ENCODE peak calls at places on chromosomes 13 and 19, in eight cellular contexts. One of them, this sample, is unnamed.

GRCh38 chr13:76016799-76017198 is 380.7 kb downstream of the LMO7 start:
- DNase-seq in stomach: no peak
- DNase-seq in SK-N-SH: peak
- DNase-seq in transverse colon: peak
- DNase-seq in tibial nerve: no peak
- DNase-seq in GM12878: no peak
- DNase-seq in A549: no peak
- DNase-seq in sigmoid colon: no peak
- DNase-seq in this sample: no peak

GRCh38 chr19:49866933-49867782 is at the start of gene PNKP:
- DNase-seq in stomach: peak
- DNase-seq in SK-N-SH: peak
- DNase-seq in transverse colon: peak
- DNase-seq in tibial nerve: peak
- DNase-seq in GM12878: no peak
- DNase-seq in A549: peak
- DNase-seq in sigmoid colon: peak
- DNase-seq in this sample: peak

GRCh38 chr13:52599037-52599852 is 43.0 kb upstream of the HNRNPA1L2 start:
- DNase-seq in stomach: no peak
- DNase-seq in SK-N-SH: no peak
- DNase-seq in transverse colon: no peak
- DNase-seq in tibial nerve: no peak
- DNase-seq in GM12878: no peak
- DNase-seq in A549: no peak
- DNase-seq in sigmoid colon: no peak
- DNase-seq in this sample: no peak

GRCh38 chr13:87172166-87172825 is 498.9 kb upstream of the SLITRK5 start:
- DNase-seq in stomach: no peak
- DNase-seq in SK-N-SH: no peak
- DNase-seq in transverse colon: no peak
- DNase-seq in tibial nerve: no peak
- DNase-seq in GM12878: no peak
- DNase-seq in A549: no peak
- DNase-seq in sigmoid colon: no peak
- DNase-seq in this sample: no peak

GRCh38 chr19:46919324-46919723 is 58.5 kb downstream of the ARHGAP35 start:
- DNase-seq in stomach: no peak
- DNase-seq in SK-N-SH: no peak
- DNase-seq in transverse colon: no peak
- DNase-seq in tibial nerve: no peak
- DNase-seq in GM12878: no peak
- DNase-seq in A549: no peak
- DNase-seq in sigmoid colon: no peak
- DNase-seq in this sample: no peak

GRCh38 chr13:30371649-30372265 is 50.5 kb upstream of the UBE2L5 start:
- DNase-seq in stomach: peak
- DNase-seq in SK-N-SH: no peak
- DNase-seq in transverse colon: peak
- DNase-seq in tibial nerve: no peak
- DNase-seq in GM12878: peak
- DNase-seq in A549: no peak
- DNase-seq in sigmoid colon: no peak
- DNase-seq in this sample: no peak

GRCh38 chr13:30142502-30143211 is 164.7 kb downstream of the KATNAL1 start:
- DNase-seq in stomach: no peak
- DNase-seq in SK-N-SH: peak
- DNase-seq in transverse colon: peak
- DNase-seq in tibial nerve: no peak
- DNase-seq in GM12878: no peak
- DNase-seq in A549: peak
- DNase-seq in sigmoid colon: peak
- DNase-seq in this sample: peak

GRCh38 chr13:100508391-100508790 is 80.2 kb downstream of the GGACT start:
- DNase-seq in stomach: no peak
- DNase-seq in SK-N-SH: no peak
- DNase-seq in transverse colon: no peak
- DNase-seq in tibial nerve: no peak
- DNase-seq in GM12878: no peak
- DNase-seq in A549: no peak
- DNase-seq in sigmoid colon: no peak
- DNase-seq in this sample: no peak

GRCh38 chr13:35614666-35615065 is 138.2 kb upstream of the MAB21L1 start:
- DNase-seq in stomach: no peak
- DNase-seq in SK-N-SH: no peak
- DNase-seq in transverse colon: no peak
- DNase-seq in tibial nerve: no peak
- DNase-seq in GM12878: no peak
- DNase-seq in A549: no peak
- DNase-seq in sigmoid colon: no peak
- DNase-seq in this sample: no peak

GRCh38 chr13:95420501-95420900 is 119.2 kb upstream of the ABCC4 start:
- DNase-seq in stomach: no peak
- DNase-seq in SK-N-SH: no peak
- DNase-seq in transverse colon: no peak
- DNase-seq in tibial nerve: no peak
- DNase-seq in GM12878: no peak
- DNase-seq in A549: no peak
- DNase-seq in sigmoid colon: no peak
- DNase-seq in this sample: no peak

GRCh38 chr19:40216013-40216776 is 2.0 kb downstream of the TTC9B start:
- DNase-seq in stomach: no peak
- DNase-seq in SK-N-SH: no peak
- DNase-seq in transverse colon: no peak
- DNase-seq in tibial nerve: no peak
- DNase-seq in GM12878: no peak
- DNase-seq in A549: no peak
- DNase-seq in sigmoid colon: no peak
- DNase-seq in this sample: no peak

GRCh38 chr19:40214936-40215335 is 3.2 kb downstream of the TTC9B start:
- DNase-seq in stomach: no peak
- DNase-seq in SK-N-SH: no peak
- DNase-seq in transverse colon: no peak
- DNase-seq in tibial nerve: no peak
- DNase-seq in GM12878: no peak
- DNase-seq in A549: no peak
- DNase-seq in sigmoid colon: no peak
- DNase-seq in this sample: no peak

GRCh38 chr19:40216777-40217026 is 1.5 kb downstream of the TTC9B start:
- DNase-seq in stomach: no peak
- DNase-seq in SK-N-SH: no peak
- DNase-seq in transverse colon: no peak
- DNase-seq in tibial nerve: no peak
- DNase-seq in GM12878: no peak
- DNase-seq in A549: no peak
- DNase-seq in sigmoid colon: no peak
- DNase-seq in this sample: no peak

GRCh38 chr19:40217921-40218890 is at the start of gene TTC9B:
- DNase-seq in stomach: no peak
- DNase-seq in SK-N-SH: peak
- DNase-seq in transverse colon: no peak
- DNase-seq in tibial nerve: no peak
- DNase-seq in GM12878: no peak
- DNase-seq in A549: no peak
- DNase-seq in sigmoid colon: no peak
- DNase-seq in this sample: no peak

DNA sequence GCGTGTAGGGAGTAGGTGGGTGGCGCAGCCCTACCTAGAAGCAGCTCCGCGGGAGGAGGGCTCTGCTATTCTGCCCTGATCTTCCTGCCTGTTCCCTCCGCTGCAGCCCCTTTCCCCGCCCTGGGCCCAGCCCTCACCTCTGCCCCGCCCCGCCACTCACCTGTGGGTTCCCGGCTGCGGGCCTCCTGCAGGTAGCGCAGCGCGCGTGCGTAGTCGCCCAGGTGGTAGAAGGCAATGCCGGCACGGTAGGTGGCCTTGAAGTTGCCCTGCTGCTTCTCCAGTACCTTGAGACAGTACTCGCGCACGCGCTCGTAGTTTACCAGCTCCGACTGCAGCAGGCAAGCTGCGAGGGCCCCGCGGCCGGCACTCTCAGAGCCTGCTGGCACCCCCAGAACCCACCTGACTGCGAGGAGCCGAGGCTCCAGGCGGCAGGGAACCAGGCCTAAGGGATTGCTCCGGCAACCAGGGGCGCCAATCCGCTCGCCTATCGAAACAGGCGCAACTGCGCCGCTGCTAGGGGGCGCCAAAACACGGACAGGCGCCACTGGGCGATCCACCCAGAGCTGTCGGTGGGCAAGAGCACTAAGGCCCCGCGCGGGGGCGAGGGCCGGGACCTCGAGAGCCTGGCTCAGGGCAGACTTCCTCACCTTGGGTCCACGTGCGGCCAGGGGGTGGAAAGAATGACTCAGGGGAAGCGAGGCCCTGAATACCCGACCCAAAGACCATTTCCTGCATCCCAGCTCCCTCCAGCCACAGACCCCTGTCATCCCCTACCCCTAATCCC is 965 bp downstream of the TTC9B start:
- DNase-seq in stomach: peak
- DNase-seq in SK-N-SH: peak
- DNase-seq in transverse colon: peak
- DNase-seq in tibial nerve: no peak
- DNase-seq in GM12878: no peak
- DNase-seq in A549: peak
- DNase-seq in sigmoid colon: no peak
- DNase-seq in this sample: no peak
- TF ChIP-seq EP300 in stomach: no peak
- TF ChIP-seq EP300 in SK-N-SH: no peak
- TF ChIP-seq EP300 in transverse colon: no peak
- TF ChIP-seq EP300 in tibial nerve: no peak
- TF ChIP-seq EP300 in GM12878: no peak
- TF ChIP-seq EP300 in A549: no peak
- TF ChIP-seq EP300 in sigmoid colon: no peak
- TF ChIP-seq EP300 in this sample: no peak

GRCh38 chr13:112756081-112756480 is 66.2 kb downstream of the ATP11A start:
- DNase-seq in stomach: no peak
- DNase-seq in SK-N-SH: no peak
- DNase-seq in transverse colon: no peak
- DNase-seq in tibial nerve: no peak
- DNase-seq in GM12878: no peak
- DNase-seq in A549: no peak
- DNase-seq in sigmoid colon: peak
- DNase-seq in this sample: no peak

GRCh38 chr13:112756511-112756966 is 66.7 kb downstream of the ATP11A start:
- DNase-seq in stomach: no peak
- DNase-seq in SK-N-SH: peak
- DNase-seq in transverse colon: no peak
- DNase-seq in tibial nerve: no peak
- DNase-seq in GM12878: no peak
- DNase-seq in A549: no peak
- DNase-seq in sigmoid colon: no peak
- DNase-seq in this sample: no peak

GRCh38 chr13:112757759-112758086 is 67.9 kb downstream of the ATP11A start:
- DNase-seq in stomach: no peak
- DNase-seq in SK-N-SH: no peak
- DNase-seq in transverse colon: no peak
- DNase-seq in tibial nerve: no peak
- DNase-seq in GM12878: no peak
- DNase-seq in A549: no peak
- DNase-seq in sigmoid colon: no peak
- DNase-seq in this sample: no peak

GRCh38 chr13:112755331-112755730 is 65.5 kb downstream of the ATP11A start:
- DNase-seq in stomach: no peak
- DNase-seq in SK-N-SH: no peak
- DNase-seq in transverse colon: no peak
- DNase-seq in tibial nerve: no peak
- DNase-seq in GM12878: no peak
- DNase-seq in A549: no peak
- DNase-seq in sigmoid colon: no peak
- DNase-seq in this sample: no peak

DNA sequence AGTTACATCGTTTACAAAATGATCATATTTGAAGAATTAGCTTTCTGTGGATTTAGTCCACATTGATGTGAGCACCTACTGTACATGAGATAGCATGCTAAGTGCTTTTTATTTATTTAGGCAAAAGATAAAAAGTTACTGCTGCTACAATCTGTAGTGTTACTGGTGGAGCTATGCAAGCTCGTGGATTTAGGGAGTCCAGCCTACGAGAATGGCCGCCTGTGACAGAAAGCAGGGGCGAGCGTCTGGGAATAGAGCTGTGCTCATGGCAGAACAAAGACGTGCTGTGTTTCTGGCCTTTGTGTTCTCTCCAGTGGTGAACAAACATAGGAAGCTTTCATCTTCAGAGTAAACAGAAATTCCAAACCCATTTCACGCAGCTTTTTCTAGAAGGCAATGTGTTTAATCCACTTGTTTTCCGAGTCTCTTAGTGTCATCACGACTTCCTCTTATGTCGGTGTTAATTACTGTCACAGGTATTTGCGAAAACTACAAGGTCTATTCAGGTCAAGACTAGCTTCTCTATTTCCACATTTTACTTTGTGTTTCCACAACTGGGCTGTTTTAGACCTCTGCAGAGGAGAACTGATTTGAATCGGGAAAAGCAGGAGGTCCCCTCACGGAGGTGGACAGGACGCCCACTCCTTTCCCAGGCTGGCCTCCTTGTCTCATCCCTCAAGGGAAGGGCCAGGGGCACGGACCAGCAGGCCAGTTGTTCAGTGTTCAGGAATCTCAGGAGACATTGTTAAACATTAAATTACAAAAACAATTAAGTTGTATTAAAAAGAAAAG is 67.3 kb downstream of the ATP11A start:
- DNase-seq in stomach: no peak
- DNase-seq in SK-N-SH: no peak
- DNase-seq in transverse colon: no peak
- DNase-seq in tibial nerve: no peak
- DNase-seq in GM12878: no peak
- DNase-seq in A549: no peak
- DNase-seq in sigmoid colon: no peak
- DNase-seq in this sample: no peak
- TF ChIP-seq EP300 in stomach: no peak
- TF ChIP-seq EP300 in SK-N-SH: no peak
- TF ChIP-seq EP300 in transverse colon: no peak
- TF ChIP-seq EP300 in tibial nerve: no peak
- TF ChIP-seq EP300 in GM12878: no peak
- TF ChIP-seq EP300 in A549: no peak
- TF ChIP-seq EP300 in sigmoid colon: no peak
- TF ChIP-seq EP300 in this sample: no peak

DNA sequence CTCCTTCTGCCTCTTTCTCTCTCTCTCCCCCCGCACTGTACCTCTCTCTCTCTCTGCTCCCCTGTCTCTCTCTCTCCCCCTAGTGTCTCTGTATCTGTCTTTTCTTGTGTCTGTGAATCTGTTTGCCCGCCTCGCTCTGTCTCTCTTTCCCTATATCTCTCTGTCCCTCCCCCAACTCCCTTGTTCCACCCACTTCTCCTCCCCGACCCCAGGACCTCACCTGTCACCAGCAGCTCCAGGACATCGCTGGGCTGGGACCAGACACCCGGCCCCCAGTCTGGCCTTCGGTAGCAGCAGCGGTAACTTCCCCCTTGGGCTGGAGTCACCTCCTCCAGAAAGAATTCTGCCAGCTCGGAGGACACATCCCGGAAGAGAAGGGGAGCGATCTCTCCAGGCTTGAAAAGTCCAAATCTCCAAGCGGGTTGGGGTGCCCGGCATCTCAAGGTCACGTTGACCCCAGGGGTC is 3.9 kb downstream of the OSCAR start:
- DNase-seq in stomach: no peak
- DNase-seq in SK-N-SH: no peak
- DNase-seq in transverse colon: peak
- DNase-seq in tibial nerve: no peak
- DNase-seq in GM12878: no peak
- DNase-seq in A549: peak
- DNase-seq in sigmoid colon: peak
- DNase-seq in this sample: no peak
- TF ChIP-seq EP300 in stomach: no peak
- TF ChIP-seq EP300 in SK-N-SH: no peak
- TF ChIP-seq EP300 in transverse colon: no peak
- TF ChIP-seq EP300 in tibial nerve: no peak
- TF ChIP-seq EP300 in GM12878: no peak
- TF ChIP-seq EP300 in A549: no peak
- TF ChIP-seq EP300 in sigmoid colon: no peak
- TF ChIP-seq EP300 in this sample: no peak

GRCh38 chr13:84609716-84610115 is 727.4 kb upstream of the SLITRK1 start:
- DNase-seq in stomach: no peak
- DNase-seq in SK-N-SH: no peak
- DNase-seq in transverse colon: no peak
- DNase-seq in tibial nerve: no peak
- DNase-seq in GM12878: no peak
- DNase-seq in A549: no peak
- DNase-seq in sigmoid colon: no peak
- DNase-seq in this sample: no peak
- TF ChIP-seq EP300 in stomach: no peak
- TF ChIP-seq EP300 in SK-N-SH: no peak
- TF ChIP-seq EP300 in transverse colon: no peak
- TF ChIP-seq EP300 in tibial nerve: no peak
- TF ChIP-seq EP300 in GM12878: no peak
- TF ChIP-seq EP300 in A549: no peak
- TF ChIP-seq EP300 in sigmoid colon: no peak
- TF ChIP-seq EP300 in this sample: no peak